ENCODE peak calls at places on chromosomes 2 and 18, in four cellular contexts. One of them, this sample, is unnamed.

GRCh38 chr2:135130751-135131150 is 78.7 kb downstream of the RAB3GAP1 start:
- DNase-seq in GM10248: no peak
- DNase-seq in psoas muscle: no peak
- DNase-seq in breast epithelium: no peak
- DNase-seq in this sample: no peak

GRCh38 chr18:26981373-26982082 is 116.0 kb upstream of the AQP4 start:
- DNase-seq in breast epithelium: no peak
- DNase-seq in psoas muscle: no peak
- DNase-seq in GM10248: no peak
- DNase-seq in this sample: no peak

GRCh38 chr2:187934236-187934635 is 357.4 kb upstream of the GULP1 start:
- DNase-seq in psoas muscle: no peak
- DNase-seq in breast epithelium: no peak
- DNase-seq in GM10248: no peak
- DNase-seq in this sample: no peak

GRCh38 chr18:55124078-55124477 is 164.8 kb upstream of the CCDC68 start:
- DNase-seq in GM10248: no peak
- DNase-seq in psoas muscle: no peak
- DNase-seq in breast epithelium: no peak
- DNase-seq in this sample: no peak

GRCh38 chr2:118489712-118490255 is 357.7 kb downstream of the EN1 start:
- DNase-seq in GM10248: no peak
- DNase-seq in psoas muscle: no peak
- DNase-seq in breast epithelium: no peak
- DNase-seq in this sample: no peak

GRCh38 chr2:205771063-205771462 is 88.8 kb downstream of the NRP2 start:
- DNase-seq in breast epithelium: no peak
- DNase-seq in GM10248: no peak
- DNase-seq in psoas muscle: no peak
- DNase-seq in this sample: no peak

GRCh38 chr18:12838178-12838634 is 45.8 kb downstream of the PTPN2 start:
- DNase-seq in GM10248: peak
- DNase-seq in breast epithelium: peak
- DNase-seq in psoas muscle: peak
- DNase-seq in this sample: no peak

GRCh38 chr2:98504386-98505109 is 59.9 kb downstream of the INPP4A start:
- DNase-seq in GM10248: no peak
- DNase-seq in breast epithelium: no peak
- DNase-seq in psoas muscle: no peak
- DNase-seq in this sample: no peak

GRCh38 chr2:85340034-85340892 is 12.5 kb upstream of the TGOLN2 start:
- DNase-seq in breast epithelium: no peak
- DNase-seq in GM10248: no peak
- DNase-seq in psoas muscle: no peak
- DNase-seq in this sample: no peak

GRCh38 chr2:232615339-232615738 is 18.1 kb upstream of the EFHD1 start:
- DNase-seq in GM10248: no peak
- DNase-seq in psoas muscle: no peak
- DNase-seq in breast epithelium: no peak
- DNase-seq in this sample: no peak

GRCh38 chr2:127081826-127082633 is 24.9 kb downstream of the BIN1 start:
- DNase-seq in psoas muscle: peak
- DNase-seq in breast epithelium: no peak
- DNase-seq in GM10248: peak
- DNase-seq in this sample: peak

GRCh38 chr2:85111819-85112281 is 21.3 kb upstream of the TCF7L1 start:
- DNase-seq in psoas muscle: no peak
- DNase-seq in breast epithelium: no peak
- DNase-seq in GM10248: no peak
- DNase-seq in this sample: no peak

GRCh38 chr2:43228341-43228751 is 1.9 kb upstream of the ZFP36L2 start:
- DNase-seq in breast epithelium: no peak
- DNase-seq in GM10248: no peak
- DNase-seq in psoas muscle: no peak
- DNase-seq in this sample: no peak

GRCh38 chr2:43228782-43229659 is 2.6 kb upstream of the ZFP36L2 start:
- DNase-seq in GM10248: no peak
- DNase-seq in breast epithelium: peak
- DNase-seq in psoas muscle: no peak
- DNase-seq in this sample: no peak

GRCh38 chr2:43226558-43226954 is at the start of gene ZFP36L2:
- DNase-seq in psoas muscle: peak
- DNase-seq in breast epithelium: peak
- DNase-seq in GM10248: peak
- DNase-seq in this sample: peak

GRCh38 chr2:43226955-43227829 is 786 bp upstream of the ZFP36L2 start:
- DNase-seq in breast epithelium: peak
- DNase-seq in psoas muscle: peak
- DNase-seq in GM10248: peak
- DNase-seq in this sample: peak

DNA sequence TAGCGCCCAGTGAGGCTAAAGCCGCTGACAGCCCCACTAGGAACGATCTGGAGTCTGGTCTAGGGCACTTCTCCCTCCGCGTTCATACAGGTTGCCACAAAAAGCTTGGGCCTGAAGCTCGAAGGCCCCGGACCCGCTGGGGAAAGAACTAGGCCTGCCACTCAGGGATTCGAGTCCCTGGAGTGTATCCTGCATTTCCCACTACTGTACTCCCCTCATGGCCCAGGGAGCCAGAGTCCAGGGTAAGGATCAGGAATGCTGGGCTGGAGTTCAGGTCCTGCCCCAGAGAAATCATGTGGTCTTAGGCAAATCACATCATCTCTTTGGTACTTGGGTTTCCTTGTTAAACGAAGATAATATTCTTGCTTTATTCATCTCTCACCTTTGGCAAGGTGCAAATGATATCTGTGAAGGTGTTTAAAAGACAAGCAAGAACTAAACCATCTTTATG is 1.4 kb upstream of the ZFP36L2 start:
- DNase-seq in breast epithelium: no peak
- DNase-seq in psoas muscle: no peak
- DNase-seq in GM10248: no peak
- DNase-seq in this sample: no peak
- TF ChIP-seq CTCF in breast epithelium: no peak
- TF ChIP-seq CTCF in psoas muscle: no peak
- TF ChIP-seq CTCF in GM10248: peak
- TF ChIP-seq CTCF in this sample: no peak

GRCh38 chr2:105574796-105575344 is 169.8 kb upstream of the NCK2 start:
- DNase-seq in GM10248: no peak
- DNase-seq in psoas muscle: no peak
- DNase-seq in breast epithelium: no peak
- DNase-seq in this sample: no peak

GRCh38 chr2:105577762-105578161 is 166.9 kb upstream of the NCK2 start:
- DNase-seq in GM10248: no peak
- DNase-seq in breast epithelium: no peak
- DNase-seq in psoas muscle: no peak
- DNase-seq in this sample: no peak

GRCh38 chr2:105576440-105577241 is 168.1 kb upstream of the NCK2 start:
- DNase-seq in GM10248: peak
- DNase-seq in psoas muscle: no peak
- DNase-seq in breast epithelium: no peak
- DNase-seq in this sample: peak

GRCh38 chr2:105575626-105576025 is 169.1 kb upstream of the NCK2 start:
- DNase-seq in breast epithelium: no peak
- DNase-seq in psoas muscle: no peak
- DNase-seq in GM10248: no peak
- DNase-seq in this sample: no peak

GRCh38 chr2:105576050-105576439 is 168.7 kb upstream of the NCK2 start:
- DNase-seq in psoas muscle: no peak
- DNase-seq in breast epithelium: no peak
- DNase-seq in GM10248: no peak
- DNase-seq in this sample: no peak
- TF ChIP-seq CTCF in psoas muscle: no peak
- TF ChIP-seq CTCF in breast epithelium: no peak
- TF ChIP-seq CTCF in GM10248: no peak
- TF ChIP-seq CTCF in this sample: no peak

GRCh38 chr2:239383796-239384156 is 17.0 kb downstream of the HDAC4 start:
- DNase-seq in breast epithelium: no peak
- DNase-seq in psoas muscle: no peak
- DNase-seq in GM10248: no peak
- DNase-seq in this sample: no peak

GRCh38 chr2:239385096-239386000 is 15.5 kb downstream of the HDAC4 start:
- DNase-seq in GM10248: no peak
- DNase-seq in breast epithelium: no peak
- DNase-seq in psoas muscle: no peak
- DNase-seq in this sample: no peak

GRCh38 chr2:239381709-239382134 is 19.1 kb downstream of the HDAC4 start:
- DNase-seq in GM10248: peak
- DNase-seq in psoas muscle: no peak
- DNase-seq in breast epithelium: no peak
- DNase-seq in this sample: peak

GRCh38 chr2:239382384-239382880 is 18.4 kb downstream of the HDAC4 start:
- DNase-seq in breast epithelium: no peak
- DNase-seq in psoas muscle: no peak
- DNase-seq in GM10248: no peak
- DNase-seq in this sample: no peak

GRCh38 chr2:239383036-239383795 is 17.6 kb downstream of the HDAC4 start:
- DNase-seq in GM10248: no peak
- DNase-seq in breast epithelium: no peak
- DNase-seq in psoas muscle: no peak
- DNase-seq in this sample: no peak
- TF ChIP-seq CTCF in GM10248: no peak
- TF ChIP-seq CTCF in breast epithelium: no peak
- TF ChIP-seq CTCF in psoas muscle: no peak
- TF ChIP-seq CTCF in this sample: no peak

GRCh38 chr2:9993490-9994165 is 42.1 kb downstream of the GRHL1 start:
- DNase-seq in GM10248: no peak
- DNase-seq in psoas muscle: no peak
- DNase-seq in breast epithelium: no peak
- DNase-seq in this sample: no peak

GRCh38 chr2:9991829-9992273 is 40.4 kb downstream of the GRHL1 start:
- DNase-seq in GM10248: no peak
- DNase-seq in breast epithelium: peak
- DNase-seq in psoas muscle: no peak
- DNase-seq in this sample: no peak

GRCh38 chr2:9990735-9991134 is 39.2 kb downstream of the GRHL1 start:
- DNase-seq in breast epithelium: no peak
- DNase-seq in psoas muscle: peak
- DNase-seq in GM10248: no peak
- DNase-seq in this sample: no peak

GRCh38 chr2:9988320-9988719 is 36.8 kb downstream of the GRHL1 start:
- DNase-seq in breast epithelium: no peak
- DNase-seq in GM10248: no peak
- DNase-seq in psoas muscle: no peak
- DNase-seq in this sample: no peak

GRCh38 chr2:9991221-9991620 is 39.7 kb downstream of the GRHL1 start:
- DNase-seq in psoas muscle: no peak
- DNase-seq in breast epithelium: no peak
- DNase-seq in GM10248: no peak
- DNase-seq in this sample: no peak
- TF ChIP-seq CTCF in psoas muscle: no peak
- TF ChIP-seq CTCF in breast epithelium: no peak
- TF ChIP-seq CTCF in GM10248: no peak
- TF ChIP-seq CTCF in this sample: no peak

GRCh38 chr2:67824196-67824595 is 238.6 kb downstream of the C1D start:
- DNase-seq in psoas muscle: no peak
- DNase-seq in GM10248: no peak
- DNase-seq in breast epithelium: no peak
- DNase-seq in this sample: no peak
- TF ChIP-seq CTCF in psoas muscle: no peak
- TF ChIP-seq CTCF in GM10248: no peak
- TF ChIP-seq CTCF in breast epithelium: no peak
- TF ChIP-seq CTCF in this sample: no peak

DNA sequence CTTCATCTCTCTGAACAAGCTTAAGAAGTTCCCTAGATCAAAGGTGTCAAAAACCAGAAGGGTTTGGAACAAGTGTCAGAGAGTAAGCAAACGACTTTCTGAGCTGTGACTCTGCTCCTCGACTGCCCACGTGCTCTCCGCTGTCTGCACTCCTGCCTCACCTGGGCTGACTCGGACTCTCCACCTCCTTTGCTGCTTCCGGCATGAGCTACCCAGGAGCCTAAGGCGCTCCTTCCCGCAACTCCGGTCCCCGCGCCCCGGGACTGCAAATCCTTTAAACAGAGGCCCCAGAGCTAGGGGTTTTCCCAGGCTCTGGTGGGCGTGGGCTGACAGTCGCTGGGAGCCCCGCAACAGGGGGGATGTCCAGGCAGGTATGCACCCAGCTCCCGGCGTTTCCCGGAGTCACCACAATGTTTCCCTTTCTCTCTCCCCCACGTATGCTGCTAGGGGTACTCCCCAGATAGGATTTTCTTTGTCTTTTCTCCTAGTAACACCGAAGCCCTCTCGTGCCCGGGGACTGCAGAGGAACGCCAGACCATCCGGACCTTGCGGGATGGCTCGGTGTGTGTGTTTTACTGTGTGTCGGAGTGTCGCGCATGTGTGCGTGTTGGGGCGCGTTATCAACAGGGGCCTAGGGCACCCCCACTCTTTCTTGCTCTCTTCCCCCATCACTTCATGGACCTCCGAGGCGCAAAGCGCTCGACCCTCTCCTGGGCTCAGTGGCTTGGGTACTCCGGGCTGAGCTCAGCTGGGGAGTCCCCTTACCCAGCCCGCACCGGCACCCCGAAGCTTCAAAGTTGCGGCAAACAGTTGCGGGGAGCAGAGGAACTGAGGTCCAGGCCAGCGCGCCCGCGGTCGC is 719 bp upstream of the THSD7B start:
- DNase-seq in breast epithelium: no peak
- DNase-seq in GM10248: peak
- DNase-seq in psoas muscle: no peak
- DNase-seq in this sample: peak
- TF ChIP-seq CTCF in breast epithelium: no peak
- TF ChIP-seq CTCF in GM10248: no peak
- TF ChIP-seq CTCF in psoas muscle: no peak
- TF ChIP-seq CTCF in this sample: no peak

GRCh38 chr2:30031184-30031583 is 109.8 kb upstream of the ALK start:
- DNase-seq in breast epithelium: no peak
- DNase-seq in psoas muscle: no peak
- DNase-seq in GM10248: no peak
- DNase-seq in this sample: no peak
- TF ChIP-seq CTCF in breast epithelium: no peak
- TF ChIP-seq CTCF in psoas muscle: no peak
- TF ChIP-seq CTCF in GM10248: no peak
- TF ChIP-seq CTCF in this sample: no peak